ENCODE peak calls at places on chromosomes 6 and 20, in four cellular contexts. G, J, W and O are unnamed samples.

GRCh38 chr6:62740596-62740995 is 454.6 kb upstream of the KHDRBS2 start:
- DNase-seq in G (no peak), J (no peak), W (no peak), O (no peak)

GRCh38 chr6:4883298-4883697 is 107.1 kb downstream of the CDYL start:
- DNase-seq in G (no peak), W (no peak), J (no peak), O (no peak)

GRCh38 chr6:67896476-67896875 is 738.6 kb upstream of the ADGRB3 start:
- DNase-seq in J (no peak), G (no peak), W (no peak), O (no peak)

GRCh38 chr6:147297663-147298313 is 93.6 kb downstream of the STXBP5 start:
- DNase-seq in W (no peak), J (no peak), G (no peak), O (no peak)

GRCh38 chr6:30483677-30484279 is 5.5 kb upstream of the HLA-E start:
- DNase-seq in G (peak; percentile 51), W (peak; percentile 68), J (no peak), O (no peak)

GRCh38 chr6:163780993-163781392 is 366.5 kb downstream of the QKI start:
- DNase-seq in G (no peak), W (peak; percentile 62), J (no peak), O (peak; percentile 74)

GRCh38 chr20:4157516-4157915 is 142.2 kb upstream of the RNF24 start:
- DNase-seq in W (no peak), G (no peak), J (no peak), O (no peak)

GRCh38 chr20:47235853-47236638 is 120.5 kb downstream of the ZMYND8 start:
- DNase-seq in W (no peak), G (no peak), J (no peak), O (no peak)

GRCh38 chr6:128954308-128955043 is 71.5 kb downstream of the LAMA2 start:
- DNase-seq in G (no peak), W (no peak), J (no peak), O (no peak)

GRCh38 chr6:155340464-155341129 is 26.3 kb upstream of the TFB1M start:
- DNase-seq in W (no peak), G (no peak), J (no peak), O (no peak)

GRCh38 chr20:17569616-17570346 is at the start of gene DSTN:
- DNase-seq in J (peak; percentile 96), W (peak; percentile 92), G (peak; percentile 94), O (peak; percentile 94)

GRCh38 chr6:251920-252319 is 40.4 kb upstream of the DUSP22 start:
- DNase-seq in J (no peak), G (no peak), W (no peak), O (no peak)

GRCh38 chr20:14553774-14554524 is 216.5 kb upstream of the FLRT3 start:
- DNase-seq in J (no peak), G (no peak), W (no peak), O (no peak)

GRCh38 chr6:79544939-79545450 is 7.8 kb upstream of the LCA5 start:
- DNase-seq in W (peak; percentile 77), G (peak; percentile 94), J (peak; percentile 95), O (peak; percentile 56)

GRCh38 chr6:152148412-152148811 is 340.9 kb downstream of the ESR1 start:
- DNase-seq in W (no peak), J (no peak), G (no peak), O (no peak)

GRCh38 chr6:18155864-18156396 is 708 bp downstream of the KDM1B start:
- DNase-seq in W (peak; percentile 51), J (peak; percentile 49), G (peak; percentile 77), O (peak; percentile 38)

GRCh38 chr20:33971147-33971775 is 22.4 kb upstream of the RALY start:
- DNase-seq in G (no peak), W (no peak), J (no peak), O (no peak)

GRCh38 chr20:61727761-61728160 is 337.9 kb downstream of the TAF4 start:
- DNase-seq in J (no peak), W (no peak), G (no peak), O (no peak)

GRCh38 chr20:14288341-14289330 is 48.8 kb downstream of the FLRT3 start:
- DNase-seq in W (no peak), J (no peak), G (no peak), O (no peak)

GRCh38 chr6:46011241-46012085 is 4.2 kb downstream of the CLIC5 start:
- DNase-seq in G (no peak), W (no peak), J (peak; percentile 68), O (peak; percentile 17)

GRCh38 chr6:44593539-44593944 is 206.0 kb downstream of the CDC5L start:
- DNase-seq in J (peak; percentile 87), W (peak; percentile 38), G (peak; percentile 74), O (no peak)

GRCh38 chr20:47568019-47568418 is 66.3 kb downstream of the NCOA3 start:
- DNase-seq in J (peak; percentile 82), G (no peak), W (peak; percentile 52), O (no peak)

GRCh38 chr6:82506526-82506925 is 142.9 kb downstream of the TPBG start:
- DNase-seq in W (no peak), J (no peak), G (no peak), O (no peak)